ENCODE peak calls at places on chromosomes 1 and 21, in six cellular contexts. One of them, this sample, is unnamed.

GRCh38 chr21:39079617-39080016 is 103.6 kb downstream of the PSMG1 start:
- DNase-seq in stimulated activated CD4-positive, alpha-beta T cell treated with anti-CD3 and anti-CD28 coated beads, Interleukin-12 subunit alpha, Interleukin-12 subunit beta, amount 100 ng/mL, for 4 hours: no peak
- DNase-seq in DMS79: no peak
- DNase-seq in fibroblast of the aortic adventitia: no peak
- DNase-seq in prostate gland: no peak
- DNase-seq in T-cell: peak
- DNase-seq in this sample: no peak

GRCh38 chr1:192545781-192546521 is 29.6 kb upstream of the RGS1 start:
- DNase-seq in stimulated activated CD4-positive, alpha-beta T cell treated with anti-CD3 and anti-CD28 coated beads, Interleukin-12 subunit alpha, Interleukin-12 subunit beta, amount 100 ng/mL, for 4 hours: no peak
- DNase-seq in DMS79: no peak
- DNase-seq in fibroblast of the aortic adventitia: no peak
- DNase-seq in prostate gland: no peak
- DNase-seq in T-cell: no peak
- DNase-seq in this sample: no peak

GRCh38 chr1:22508329-22508728 is 55.0 kb upstream of the EPHA8 start:
- DNase-seq in stimulated activated CD4-positive, alpha-beta T cell treated with anti-CD3 and anti-CD28 coated beads, Interleukin-12 subunit alpha, Interleukin-12 subunit beta, amount 100 ng/mL, for 4 hours: no peak
- DNase-seq in DMS79: peak
- DNase-seq in fibroblast of the aortic adventitia: no peak
- DNase-seq in prostate gland: no peak
- DNase-seq in T-cell: no peak
- DNase-seq in this sample: no peak

GRCh38 chr1:85464497-85465098 is 361 bp downstream of the DDAH1 start:
- DNase-seq in stimulated activated CD4-positive, alpha-beta T cell treated with anti-CD3 and anti-CD28 coated beads, Interleukin-12 subunit alpha, Interleukin-12 subunit beta, amount 100 ng/mL, for 4 hours: peak
- DNase-seq in DMS79: peak
- DNase-seq in fibroblast of the aortic adventitia: peak
- DNase-seq in prostate gland: peak
- DNase-seq in T-cell: no peak
- DNase-seq in this sample: peak

GRCh38 chr1:67955591-67955990 is 94.8 kb downstream of the DIRAS3 start:
- DNase-seq in stimulated activated CD4-positive, alpha-beta T cell treated with anti-CD3 and anti-CD28 coated beads, Interleukin-12 subunit alpha, Interleukin-12 subunit beta, amount 100 ng/mL, for 4 hours: no peak
- DNase-seq in DMS79: no peak
- DNase-seq in fibroblast of the aortic adventitia: no peak
- DNase-seq in prostate gland: no peak
- DNase-seq in T-cell: no peak
- DNase-seq in this sample: no peak

GRCh38 chr1:219209578-219209977 is 35.9 kb downstream of the LYPLAL1 start:
- DNase-seq in stimulated activated CD4-positive, alpha-beta T cell treated with anti-CD3 and anti-CD28 coated beads, Interleukin-12 subunit alpha, Interleukin-12 subunit beta, amount 100 ng/mL, for 4 hours: no peak
- DNase-seq in DMS79: no peak
- DNase-seq in fibroblast of the aortic adventitia: no peak
- DNase-seq in prostate gland: no peak
- DNase-seq in T-cell: no peak
- DNase-seq in this sample: no peak

GRCh38 chr1:178973671-178974091 is 52.0 kb upstream of the FAM20B start:
- DNase-seq in stimulated activated CD4-positive, alpha-beta T cell treated with anti-CD3 and anti-CD28 coated beads, Interleukin-12 subunit alpha, Interleukin-12 subunit beta, amount 100 ng/mL, for 4 hours: no peak
- DNase-seq in DMS79: no peak
- DNase-seq in fibroblast of the aortic adventitia: no peak
- DNase-seq in prostate gland: no peak
- DNase-seq in T-cell: no peak
- DNase-seq in this sample: no peak

GRCh38 chr1:183956559-183957188 is 80.9 kb downstream of the COLGALT2 start:
- DNase-seq in stimulated activated CD4-positive, alpha-beta T cell treated with anti-CD3 and anti-CD28 coated beads, Interleukin-12 subunit alpha, Interleukin-12 subunit beta, amount 100 ng/mL, for 4 hours: peak
- DNase-seq in DMS79: no peak
- DNase-seq in fibroblast of the aortic adventitia: peak
- DNase-seq in prostate gland: no peak
- DNase-seq in T-cell: peak
- DNase-seq in this sample: no peak

GRCh38 chr1:6134206-6134605 is 45.9 kb downstream of the CHD5 start:
- DNase-seq in stimulated activated CD4-positive, alpha-beta T cell treated with anti-CD3 and anti-CD28 coated beads, Interleukin-12 subunit alpha, Interleukin-12 subunit beta, amount 100 ng/mL, for 4 hours: no peak
- DNase-seq in DMS79: no peak
- DNase-seq in fibroblast of the aortic adventitia: no peak
- DNase-seq in prostate gland: no peak
- DNase-seq in T-cell: no peak
- DNase-seq in this sample: no peak

GRCh38 chr1:198472997-198473396 is 67.5 kb downstream of the ATP6V1G3 start:
- DNase-seq in stimulated activated CD4-positive, alpha-beta T cell treated with anti-CD3 and anti-CD28 coated beads, Interleukin-12 subunit alpha, Interleukin-12 subunit beta, amount 100 ng/mL, for 4 hours: no peak
- DNase-seq in DMS79: no peak
- DNase-seq in fibroblast of the aortic adventitia: no peak
- DNase-seq in prostate gland: no peak
- DNase-seq in T-cell: no peak
- DNase-seq in this sample: no peak

GRCh38 chr1:40239626-40240025 is 8.1 kb upstream of the TMCO2 start:
- DNase-seq in stimulated activated CD4-positive, alpha-beta T cell treated with anti-CD3 and anti-CD28 coated beads, Interleukin-12 subunit alpha, Interleukin-12 subunit beta, amount 100 ng/mL, for 4 hours: no peak
- DNase-seq in DMS79: no peak
- DNase-seq in fibroblast of the aortic adventitia: no peak
- DNase-seq in prostate gland: no peak
- DNase-seq in T-cell: no peak
- DNase-seq in this sample: no peak

GRCh38 chr1:203075249-203076030 is 10.4 kb downstream of the MYOG start:
- DNase-seq in stimulated activated CD4-positive, alpha-beta T cell treated with anti-CD3 and anti-CD28 coated beads, Interleukin-12 subunit alpha, Interleukin-12 subunit beta, amount 100 ng/mL, for 4 hours: no peak
- DNase-seq in DMS79: no peak
- DNase-seq in fibroblast of the aortic adventitia: no peak
- DNase-seq in prostate gland: no peak
- DNase-seq in T-cell: no peak
- DNase-seq in this sample: no peak

GRCh38 chr1:164678289-164678688 is 119.3 kb downstream of the PBX1 start:
- DNase-seq in stimulated activated CD4-positive, alpha-beta T cell treated with anti-CD3 and anti-CD28 coated beads, Interleukin-12 subunit alpha, Interleukin-12 subunit beta, amount 100 ng/mL, for 4 hours: no peak
- DNase-seq in DMS79: no peak
- DNase-seq in fibroblast of the aortic adventitia: no peak
- DNase-seq in prostate gland: no peak
- DNase-seq in T-cell: no peak
- DNase-seq in this sample: no peak

GRCh38 chr1:203151362-203152157 is 24.0 kb downstream of the ADORA1 start:
- DNase-seq in stimulated activated CD4-positive, alpha-beta T cell treated with anti-CD3 and anti-CD28 coated beads, Interleukin-12 subunit alpha, Interleukin-12 subunit beta, amount 100 ng/mL, for 4 hours: no peak
- DNase-seq in DMS79: no peak
- DNase-seq in fibroblast of the aortic adventitia: no peak
- DNase-seq in prostate gland: no peak
- DNase-seq in T-cell: no peak
- DNase-seq in this sample: no peak

GRCh38 chr21:18204931-18205330 is 39.7 kb upstream of the CHODL start:
- DNase-seq in stimulated activated CD4-positive, alpha-beta T cell treated with anti-CD3 and anti-CD28 coated beads, Interleukin-12 subunit alpha, Interleukin-12 subunit beta, amount 100 ng/mL, for 4 hours: no peak
- DNase-seq in DMS79: no peak
- DNase-seq in fibroblast of the aortic adventitia: no peak
- DNase-seq in prostate gland: no peak
- DNase-seq in T-cell: no peak
- DNase-seq in this sample: no peak

GRCh38 chr1:108478429-108479015 is 28.4 kb downstream of the NBPF6 start:
- DNase-seq in stimulated activated CD4-positive, alpha-beta T cell treated with anti-CD3 and anti-CD28 coated beads, Interleukin-12 subunit alpha, Interleukin-12 subunit beta, amount 100 ng/mL, for 4 hours: no peak
- DNase-seq in DMS79: no peak
- DNase-seq in fibroblast of the aortic adventitia: no peak
- DNase-seq in prostate gland: no peak
- DNase-seq in T-cell: no peak
- DNase-seq in this sample: no peak

GRCh38 chr1:239308701-239309333 is 77.6 kb upstream of the CHRM3 start:
- DNase-seq in stimulated activated CD4-positive, alpha-beta T cell treated with anti-CD3 and anti-CD28 coated beads, Interleukin-12 subunit alpha, Interleukin-12 subunit beta, amount 100 ng/mL, for 4 hours: peak
- DNase-seq in DMS79: no peak
- DNase-seq in fibroblast of the aortic adventitia: no peak
- DNase-seq in prostate gland: no peak
- DNase-seq in T-cell: peak
- DNase-seq in this sample: no peak

GRCh38 chr1:52571783-52572182 is 18.9 kb upstream of the TUT4 start:
- DNase-seq in stimulated activated CD4-positive, alpha-beta T cell treated with anti-CD3 and anti-CD28 coated beads, Interleukin-12 subunit alpha, Interleukin-12 subunit beta, amount 100 ng/mL, for 4 hours: no peak
- DNase-seq in DMS79: no peak
- DNase-seq in fibroblast of the aortic adventitia: peak
- DNase-seq in prostate gland: no peak
- DNase-seq in T-cell: no peak
- DNase-seq in this sample: no peak

GRCh38 chr21:41939391-41939790 is 14.4 kb downstream of the C2CD2 start:
- DNase-seq in stimulated activated CD4-positive, alpha-beta T cell treated with anti-CD3 and anti-CD28 coated beads, Interleukin-12 subunit alpha, Interleukin-12 subunit beta, amount 100 ng/mL, for 4 hours: no peak
- DNase-seq in DMS79: no peak
- DNase-seq in fibroblast of the aortic adventitia: no peak
- DNase-seq in prostate gland: no peak
- DNase-seq in T-cell: no peak
- DNase-seq in this sample: no peak

GRCh38 chr1:37513795-37514349 is 694 bp downstream of the MEAF6 start:
- DNase-seq in stimulated activated CD4-positive, alpha-beta T cell treated with anti-CD3 and anti-CD28 coated beads, Interleukin-12 subunit alpha, Interleukin-12 subunit beta, amount 100 ng/mL, for 4 hours: peak
- DNase-seq in DMS79: peak
- DNase-seq in fibroblast of the aortic adventitia: no peak
- DNase-seq in prostate gland: no peak
- DNase-seq in T-cell: no peak
- DNase-seq in this sample: no peak

GRCh38 chr1:41802532-41803501 is 115.9 kb downstream of the HIVEP3 start:
- DNase-seq in stimulated activated CD4-positive, alpha-beta T cell treated with anti-CD3 and anti-CD28 coated beads, Interleukin-12 subunit alpha, Interleukin-12 subunit beta, amount 100 ng/mL, for 4 hours: no peak
- DNase-seq in DMS79: no peak
- DNase-seq in fibroblast of the aortic adventitia: peak
- DNase-seq in prostate gland: peak
- DNase-seq in T-cell: peak
- DNase-seq in this sample: peak

GRCh38 chr1:145751491-145752021 is 32.3 kb downstream of the CD160 start:
- DNase-seq in stimulated activated CD4-positive, alpha-beta T cell treated with anti-CD3 and anti-CD28 coated beads, Interleukin-12 subunit alpha, Interleukin-12 subunit beta, amount 100 ng/mL, for 4 hours: no peak
- DNase-seq in DMS79: no peak
- DNase-seq in fibroblast of the aortic adventitia: peak
- DNase-seq in prostate gland: no peak
- DNase-seq in T-cell: no peak
- DNase-seq in this sample: peak

GRCh38 chr1:82395450-82395849 is 594.7 kb downstream of the ADGRL2 start:
- DNase-seq in stimulated activated CD4-positive, alpha-beta T cell treated with anti-CD3 and anti-CD28 coated beads, Interleukin-12 subunit alpha, Interleukin-12 subunit beta, amount 100 ng/mL, for 4 hours: no peak
- DNase-seq in DMS79: no peak
- DNase-seq in fibroblast of the aortic adventitia: no peak
- DNase-seq in prostate gland: no peak
- DNase-seq in T-cell: no peak
- DNase-seq in this sample: no peak

GRCh38 chr1:84892657-84893618 is at the start of gene LPAR3:
- DNase-seq in stimulated activated CD4-positive, alpha-beta T cell treated with anti-CD3 and anti-CD28 coated beads, Interleukin-12 subunit alpha, Interleukin-12 subunit beta, amount 100 ng/mL, for 4 hours: peak
- DNase-seq in DMS79: peak
- DNase-seq in fibroblast of the aortic adventitia: peak
- DNase-seq in prostate gland: peak
- DNase-seq in T-cell: no peak
- DNase-seq in this sample: peak

GRCh38 chr21:39556176-39556575 is 56.6 kb upstream of the B3GALT5 start:
- DNase-seq in stimulated activated CD4-positive, alpha-beta T cell treated with anti-CD3 and anti-CD28 coated beads, Interleukin-12 subunit alpha, Interleukin-12 subunit beta, amount 100 ng/mL, for 4 hours: no peak
- DNase-seq in DMS79: peak
- DNase-seq in fibroblast of the aortic adventitia: no peak
- DNase-seq in prostate gland: no peak
- DNase-seq in T-cell: no peak
- DNase-seq in this sample: no peak

GRCh38 chr1:247456914-247457638 is 828 bp downstream of the OR2B11 start:
- DNase-seq in stimulated activated CD4-positive, alpha-beta T cell treated with anti-CD3 and anti-CD28 coated beads, Interleukin-12 subunit alpha, Interleukin-12 subunit beta, amount 100 ng/mL, for 4 hours: no peak
- DNase-seq in DMS79: no peak
- DNase-seq in fibroblast of the aortic adventitia: no peak
- DNase-seq in prostate gland: no peak
- DNase-seq in T-cell: no peak
- DNase-seq in this sample: no peak

GRCh38 chr1:55007626-55008025 is 8.9 kb downstream of the BSND start:
- DNase-seq in stimulated activated CD4-positive, alpha-beta T cell treated with anti-CD3 and anti-CD28 coated beads, Interleukin-12 subunit alpha, Interleukin-12 subunit beta, amount 100 ng/mL, for 4 hours: no peak
- DNase-seq in DMS79: no peak
- DNase-seq in fibroblast of the aortic adventitia: peak
- DNase-seq in prostate gland: no peak
- DNase-seq in T-cell: no peak
- DNase-seq in this sample: no peak

GRCh38 chr1:229397762-229398161 is 36.1 kb downstream of the ACTA1 start:
- DNase-seq in stimulated activated CD4-positive, alpha-beta T cell treated with anti-CD3 and anti-CD28 coated beads, Interleukin-12 subunit alpha, Interleukin-12 subunit beta, amount 100 ng/mL, for 4 hours: no peak
- DNase-seq in DMS79: no peak
- DNase-seq in fibroblast of the aortic adventitia: no peak
- DNase-seq in prostate gland: no peak
- DNase-seq in T-cell: no peak
- DNase-seq in this sample: no peak

GRCh38 chr1:229803601-229804217 is 177.7 kb downstream of the URB2 start:
- DNase-seq in stimulated activated CD4-positive, alpha-beta T cell treated with anti-CD3 and anti-CD28 coated beads, Interleukin-12 subunit alpha, Interleukin-12 subunit beta, amount 100 ng/mL, for 4 hours: no peak
- DNase-seq in DMS79: peak
- DNase-seq in fibroblast of the aortic adventitia: no peak
- DNase-seq in prostate gland: peak
- DNase-seq in T-cell: no peak
- DNase-seq in this sample: no peak

GRCh38 chr1:15616704-15617172 is 520 bp upstream of the DDI2 start:
- DNase-seq in stimulated activated CD4-positive, alpha-beta T cell treated with anti-CD3 and anti-CD28 coated beads, Interleukin-12 subunit alpha, Interleukin-12 subunit beta, amount 100 ng/mL, for 4 hours: no peak
- DNase-seq in DMS79: no peak
- DNase-seq in fibroblast of the aortic adventitia: no peak
- DNase-seq in prostate gland: no peak
- DNase-seq in T-cell: no peak
- DNase-seq in this sample: no peak

GRCh38 chr1:47808612-47809011 is 188.6 kb downstream of the TRABD2B start:
- DNase-seq in stimulated activated CD4-positive, alpha-beta T cell treated with anti-CD3 and anti-CD28 coated beads, Interleukin-12 subunit alpha, Interleukin-12 subunit beta, amount 100 ng/mL, for 4 hours: no peak
- DNase-seq in DMS79: no peak
- DNase-seq in fibroblast of the aortic adventitia: no peak
- DNase-seq in prostate gland: no peak
- DNase-seq in T-cell: no peak
- DNase-seq in this sample: no peak

GRCh38 chr1:58437623-58438022 is 108.9 kb downstream of the OMA1 start:
- DNase-seq in stimulated activated CD4-positive, alpha-beta T cell treated with anti-CD3 and anti-CD28 coated beads, Interleukin-12 subunit alpha, Interleukin-12 subunit beta, amount 100 ng/mL, for 4 hours: no peak
- DNase-seq in DMS79: no peak
- DNase-seq in fibroblast of the aortic adventitia: no peak
- DNase-seq in prostate gland: no peak
- DNase-seq in T-cell: no peak
- DNase-seq in this sample: no peak

GRCh38 chr1:182279724-182280506 is 111.7 kb downstream of the GLUL start:
- DNase-seq in stimulated activated CD4-positive, alpha-beta T cell treated with anti-CD3 and anti-CD28 coated beads, Interleukin-12 subunit alpha, Interleukin-12 subunit beta, amount 100 ng/mL, for 4 hours: no peak
- DNase-seq in DMS79: no peak
- DNase-seq in fibroblast of the aortic adventitia: no peak
- DNase-seq in prostate gland: peak
- DNase-seq in T-cell: no peak
- DNase-seq in this sample: no peak

This sample was measured in NCI-H446 treated with DMSO at 0.1 percent for 48 hours.